ENCODE peak calls at places on chromosomes 3 and 15, in nine cellular contexts. D is lung microvascular endothelial cell; X is anterior cingulate cortex; U is stimulated activated CD4-positive, alpha-beta T cell treated with anti-CD3 and anti-CD28 coated beads, TNF-alpha, amount 100 ng/mL, for 1 hour; H is LoVo; F is lower lobe of right lung; M is EL; P is retina; R is NCI-H1694. B is an unnamed sample.

GRCh38 chr3:87246662-87247061 is 19.6 kb downstream of the CHMP2B start:
- DNase-seq in H (no peak), X (no peak), U (no peak), R (no peak), D (no peak), M (no peak), F (no peak), P (no peak), B (no peak)

GRCh38 chr3:48180021-48180420 is 8.2 kb downstream of the CDC25A start:
- DNase-seq in F (no peak), U (no peak), D (no peak), P (no peak), H (no peak), X (no peak), R (no peak), M (no peak), B (no peak)

GRCh38 chr3:80556728-80557127 is 788.9 kb upstream of the ROBO1 start:
- DNase-seq in R (no peak), F (no peak), M (no peak), H (no peak), P (no peak), D (no peak), U (no peak), X (no peak), B (no peak)

GRCh38 chr15:73437541-73438109 is 5.3 kb upstream of the REC114 start:
- DNase-seq in U (no peak), D (no peak), M (no peak), X (no peak), F (no peak), R (no peak), P (no peak), H (no peak), B (no peak)

GRCh38 chr3:145760036-145760435 is 400.9 kb downstream of the PLOD2 start:
- DNase-seq in D (peak), H (no peak), U (no peak), P (no peak), R (no peak), M (no peak), X (no peak), F (no peak), B (no peak)

GRCh38 chr3:2392981-2393380 is 294.3 kb downstream of the CNTN4 start:
- DNase-seq in R (no peak), H (no peak), X (no peak), P (no peak), M (no peak), U (no peak), D (no peak), F (no peak), B (no peak)

GRCh38 chr3:196741401-196741761 is 1.7 kb downstream of the PAK2 start:
- DNase-seq in M (no peak), F (no peak), R (no peak), U (no peak), X (no peak), P (no peak), D (no peak), H (no peak), B (no peak)

GRCh38 chr3:42547401-42547945 is 34.3 kb downstream of the SEC22C start:
- DNase-seq in U (peak), P (peak), X (peak), D (peak), F (peak), R (peak), H (peak), M (peak), B (peak)

GRCh38 chr15:58285921-58286278 is 145.9 kb upstream of the LIPC start:
- DNase-seq in X (no peak), D (no peak), R (no peak), M (no peak), U (no peak), H (no peak), P (no peak), F (no peak), B (no peak)

GRCh38 chr3:171327441-171328174 is 132.6 kb downstream of the TNIK start:
- DNase-seq in P (no peak), M (no peak), U (no peak), F (no peak), D (no peak), R (no peak), H (no peak), X (no peak), B (no peak)

GRCh38 chr3:66314455-66314854 is 93.7 kb downstream of the SLC25A26 start:
- DNase-seq in U (no peak), F (no peak), X (no peak), H (no peak), D (no peak), R (no peak), P (no peak), M (no peak), B (no peak)

GRCh38 chr3:186902154-186902553 is 28.2 kb upstream of the ST6GAL1 start:
- DNase-seq in H (no peak), D (no peak), M (no peak), R (no peak), X (no peak), F (no peak), P (no peak), U (no peak), B (no peak)

GRCh38 chr3:141699907-141700306 is 38.2 kb upstream of the RNF7 start:
- DNase-seq in H (no peak), P (no peak), D (no peak), R (no peak), M (no peak), X (no peak), U (no peak), F (no peak), B (no peak)

GRCh38 chr3:67526246-67526645 is 128.2 kb downstream of the SUCLG2 start:
- DNase-seq in M (peak), H (no peak), P (no peak), X (no peak), F (no peak), U (no peak), R (no peak), D (no peak), B (no peak)

GRCh38 chr3:188152660-188153497 is 1.1 kb upstream of the LPP start:
- DNase-seq in F (peak), X (no peak), M (peak), P (no peak), U (no peak), D (no peak), R (no peak), H (peak), B (no peak)

GRCh38 chr3:189981668-189982067 is 139.0 kb downstream of the P3H2 start:
- DNase-seq in M (peak), P (no peak), F (no peak), X (no peak), D (peak), U (no peak), R (no peak), H (no peak), B (no peak)

GRCh38 chr3:45915518-45916231 is 27.6 kb upstream of the CXCR6 start:
- DNase-seq in H (peak), R (no peak), U (peak), D (no peak), X (no peak), P (peak), M (peak), F (no peak), B (peak)

GRCh38 chr15:51368751-51369450 is 27.4 kb downstream of the GLDN start:
- DNase-seq in P (no peak), X (no peak), D (no peak), H (peak), M (peak), U (no peak), F (no peak), R (no peak), B (no peak)

GRCh38 chr3:178304758-178305157 is 231.5 kb upstream of the KCNMB2 start:
- DNase-seq in F (no peak), R (no peak), X (no peak), D (no peak), H (no peak), U (no peak), M (peak), P (no peak), B (no peak)

GRCh38 chr15:100281096-100281917 is 60.5 kb downstream of the ADAMTS17 start:
- DNase-seq in D (no peak), U (no peak), H (no peak), F (no peak), R (no peak), P (no peak), X (no peak), M (no peak), B (no peak)

GRCh38 chr3:75906555-75907112 is 121.3 kb upstream of the ZNF717 start:
- DNase-seq in F (no peak), M (peak), U (no peak), R (no peak), D (no peak), X (peak), H (no peak), P (peak), B (peak)

GRCh38 chr3:31300802-31301443 is 231.8 kb upstream of the STT3B start:
- DNase-seq in P (no peak), H (peak), D (peak), M (no peak), U (no peak), R (no peak), F (no peak), X (no peak), B (no peak)

GRCh38 chr3:195033531-195034091 is 237.3 kb downstream of the XXYLT1 start:
- DNase-seq in F (no peak), P (no peak), R (no peak), H (peak), M (no peak), D (peak), X (no peak), U (no peak), B (no peak)

GRCh38 chr3:128006471-128007424 is 45.5 kb upstream of the SEC61A1 start:
- DNase-seq in H (no peak), P (peak), X (no peak), M (no peak), F (no peak), D (no peak), U (no peak), R (no peak), B (no peak)

GRCh38 chr3:159748408-159748807 is 240.2 kb upstream of the IL12A start:
- DNase-seq in X (no peak), H (peak), F (no peak), M (peak), P (no peak), U (no peak), D (no peak), R (no peak), B (no peak)

GRCh38 chr3:106302451-106303221 is 433.8 kb upstream of the CBLB start:
- DNase-seq in X (no peak), D (no peak), M (no peak), P (no peak), U (no peak), H (no peak), R (no peak), F (no peak), B (no peak)

GRCh38 chr3:127608362-127608718 is 10.1 kb downstream of the MCM2 start:
- DNase-seq in F (no peak), U (no peak), H (no peak), M (no peak), R (no peak), P (no peak), X (no peak), D (no peak), B (no peak)

GRCh38 chr3:82236257-82236656 is 474.8 kb upstream of the GBE1 start:
- DNase-seq in D (no peak), U (no peak), M (no peak), P (no peak), X (no peak), R (no peak), F (no peak), H (no peak), B (no peak)

B was measured in dorsolateral prefrontal cortex.